ENCODE peak calls at places on chromosomes 4 and X, in five cellular contexts. U is IMR-90, B is neuronal stem cell, S is H9, P is H1. W is an unnamed sample. For H3K79me1, the result is how much of the 10 kb centered on the place peaks cover.

GRCh38 chrX:153598541-153599191 is at the start of gene CCNQ:
- DNase-seq in U (peak), B (no peak), S (peak), P (peak), W (peak)

GRCh38 chr4:101177146-101177545 is 170.2 kb downstream of the PPP3CA start:
- DNase-seq in U (no peak), B (no peak), S (no peak), P (no peak), W (no peak)

GRCh38 chr4:67320645-67321044 is 224.7 kb downstream of the CENPC start:
- DNase-seq in U (no peak), B (no peak), S (no peak), P (no peak), W (no peak)

GRCh38 chr4:102761902-102762301 is 1.1 kb upstream of the MANBA start:
- DNase-seq in U (no peak), B (no peak), S (no peak), P (no peak), W (no peak)

GRCh38 chr4:150828159-150828558 is 186.9 kb downstream of the LRBA start:
- DNase-seq in U (no peak), B (no peak), S (no peak), P (no peak), W (no peak)

GRCh38 chr4:140346136-140346535 is 27.3 kb upstream of the SCOC start:
- DNase-seq in U (no peak), B (no peak), S (no peak), P (no peak), W (no peak)

GRCh38 chr4:48244665-48245064 is 25.0 kb downstream of the TEC start:
- DNase-seq in U (no peak), B (no peak), S (no peak), P (no peak), W (no peak)

GRCh38 chr4:89298160-89298559 is 9.4 kb downstream of the GPRIN3 start:
- DNase-seq in U (no peak), B (no peak), S (no peak), P (no peak), W (no peak)

GRCh38 chrX:154748712-154749339 is 2.1 kb downstream of the GAB3 start:
- DNase-seq in U (peak), B (peak), S (no peak), P (no peak), W (peak)

GRCh38 chr4:118879409-118879808 is 9.2 kb upstream of the SYNPO2 start:
- DNase-seq in U (no peak), B (no peak), S (no peak), P (no peak), W (no peak)

GRCh38 chr4:85787133-85787532 is 312.2 kb downstream of the ARHGAP24 start:
- DNase-seq in U (peak), B (no peak), S (no peak), P (no peak), W (peak)

GRCh38 chr4:124713213-124713592 is 671 bp upstream of the ANKRD50 start:
- DNase-seq in U (peak), B (no peak), S (peak), P (peak), W (peak)

GRCh38 chr4:87313756-87314155 is 8.9 kb downstream of the HSD17B13 start:
- DNase-seq in U (no peak), B (no peak), S (no peak), P (no peak), W (no peak)

GRCh38 chr4:74237425-74237966 is 70.8 kb upstream of the EPGN start:
- DNase-seq in U (no peak), B (no peak), S (no peak), P (no peak), W (no peak)

GRCh38 chr4:173504181-173504503 is 25.9 kb downstream of the HAND2 start:
- DNase-seq in U (no peak), B (no peak), S (no peak), P (no peak), W (no peak)

GRCh38 chrX:5971300-5971699 is 257.4 kb downstream of the NLGN4X start:
- DNase-seq in U (no peak), B (no peak), S (no peak), P (no peak), W (no peak)

GRCh38 chrX:103400931-103401330 is 24.6 kb downstream of the BEX3 start:
- DNase-seq in U (no peak), B (no peak), S (no peak), P (no peak), W (no peak)

GRCh38 chrX:110851780-110852179 is 56.2 kb upstream of the CHRDL1 start:
- DNase-seq in U (peak), B (no peak), S (no peak), P (no peak), W (peak)

GRCh38 chr4:120830204-120830603 is 92.3 kb downstream of the PRDM5 start:
- DNase-seq in U (peak), B (no peak), S (no peak), P (no peak), W (no peak)

GRCh38 chr4:140069068-140069467 is 84.9 kb downstream of the MAML3 start:
- DNase-seq in U (peak), B (no peak), S (no peak), P (no peak), W (peak)

GRCh38 chrX:154732421-154733071 is 18.3 kb downstream of the GAB3 start:
- DNase-seq in U (peak), B (no peak), S (no peak), P (no peak), W (peak)

GRCh38 chr4:31104596-31104995 is 384.4 kb downstream of the PCDH7 start:
- DNase-seq in U (no peak), B (no peak), S (no peak), P (no peak), W (peak)

GRCh38 chr4:33060873-33061542 is 2340.8 kb downstream of the PCDH7 start:
- DNase-seq in U (peak), B (peak), S (peak), P (peak), W (peak)

GRCh38 chr4:3241905-3242304 is 7.1 kb upstream of the MSANTD1 start:
- DNase-seq in U (peak), B (no peak), S (no peak), P (no peak), W (peak)

GRCh38 chrX:133335027-133335426 is 80.3 kb downstream of the GPC4 start:
- DNase-seq in U (peak), B (no peak), S (no peak), P (no peak), W (peak)

GRCh38 chr4:27789768-27790167 is 929.1 kb downstream of the STIM2 start:
- DNase-seq in U (peak), B (no peak), S (no peak), P (no peak), W (peak)

GRCh38 chrX:45623266-45623665 is 422.6 kb upstream of the DIPK2B start:
- DNase-seq in U (peak), B (no peak), S (no peak), P (no peak), W (peak)

GRCh38 chrX:132716006-132716405 is 227.2 kb upstream of the MBNL3 start:
- DNase-seq in U (no peak), B (no peak), S (no peak), P (no peak), W (peak)

GRCh38 chrX:11478971-11479370 is 185.8 kb downstream of the AMELX start:
- DNase-seq in U (peak), B (no peak), S (no peak), P (no peak), W (peak)

GRCh38 chr4:186733778-186734177 is 10.1 kb upstream of the FAT1 start:
- DNase-seq in U (no peak), B (no peak), S (no peak), P (no peak), W (no peak)

GRCh38 chr4:3375688-3376087 is 66.1 kb upstream of the HGFAC start:
- DNase-seq in U (peak), B (no peak), S (no peak), P (no peak), W (peak)

GRCh38 chrX:136146614-136147319 is 566 bp upstream of the FHL1 start:
- DNase-seq in U (no peak), B (no peak), S (no peak), P (peak), W (peak)

GRCh38 chrX:118727686-118728339 is 407 bp downstream of the IL13RA1 start:
- DNase-seq in U (peak), B (no peak), S (no peak), P (no peak), W (peak)

GRCh38 chr4:164136181-164136616 is 617.7 kb upstream of the SMIM31 start:
- DNase-seq in U (peak), B (no peak), S (no peak), P (no peak), W (peak)

GRCh38 chr4:148017801-148018200 is 285.9 kb downstream of the ARHGAP10 start:
- DNase-seq in U (no peak), B (no peak), S (no peak), P (no peak), W (no peak)

GRCh38 chr4:148114436-148114835 is 327.8 kb downstream of the NR3C2 start:
- DNase-seq in U (no peak), B (no peak), S (no peak), P (no peak), W (no peak)

GRCh38 chr4:27057053-27057452 is 196.4 kb downstream of the STIM2 start:
- DNase-seq in U (no peak), B (no peak), S (no peak), P (no peak), W (no peak)

GRCh38 chr4:76892601-76893000 is 5.3 kb downstream of the SOWAHB start:
- DNase-seq in U (peak), B (no peak), S (no peak), P (no peak), W (no peak)
- H4K91ac ChIP-seq in U (no peak), B (no peak), S (no peak), P (no peak), W (no peak)

DNA sequence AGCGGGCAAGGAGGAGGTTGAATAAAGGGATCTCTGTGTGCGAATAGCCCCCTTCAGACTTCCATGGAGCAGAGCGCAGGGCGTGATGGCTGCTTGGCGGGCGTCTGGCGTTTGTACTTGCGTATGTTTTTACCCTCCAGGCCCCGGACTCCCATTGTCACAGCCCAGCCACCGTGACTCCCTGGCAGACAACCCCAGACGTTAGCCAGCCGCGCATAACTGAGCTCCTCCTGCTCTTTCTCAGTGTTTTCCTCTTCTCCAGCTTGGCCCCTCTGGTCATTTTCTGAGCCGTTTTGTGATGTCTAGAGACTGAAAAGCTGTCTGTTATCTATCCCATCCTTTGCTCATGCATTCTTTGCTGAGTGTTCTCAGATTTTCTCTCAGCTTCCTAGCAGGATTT is 54.3 kb downstream of the IGFBP7 start:
- DNase-seq in U (no peak), B (no peak), S (no peak), P (no peak), W (peak)
- H3K79me1 ChIP-seq in U (half or more), B (under half), S (under half), P (under half), W (under half)

DNA sequence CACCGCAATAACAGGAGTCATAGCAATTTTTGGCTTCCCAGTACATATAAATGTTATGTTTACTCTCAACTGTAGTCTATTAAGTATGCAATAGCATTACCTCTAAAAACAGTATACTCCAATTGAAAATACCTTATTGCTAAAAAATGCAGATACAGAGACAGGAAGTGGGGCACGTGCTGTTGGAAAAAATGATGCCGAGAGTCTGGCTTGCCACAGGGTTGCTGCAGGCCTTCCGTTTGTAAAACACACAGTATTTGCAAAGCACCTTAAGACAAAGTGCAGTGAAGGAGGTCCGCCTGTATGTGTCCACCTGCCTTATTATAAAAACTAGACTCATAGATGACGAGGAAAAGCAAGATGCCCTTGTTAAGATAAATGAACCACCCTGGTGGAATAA is 23.5 kb downstream of the CD99 start:
- DNase-seq in U (no peak), B (no peak), S (no peak), P (no peak), W (no peak)
- H4K91ac ChIP-seq in U (no peak), B (no peak), S (no peak), P (no peak), W (no peak)

DNA sequence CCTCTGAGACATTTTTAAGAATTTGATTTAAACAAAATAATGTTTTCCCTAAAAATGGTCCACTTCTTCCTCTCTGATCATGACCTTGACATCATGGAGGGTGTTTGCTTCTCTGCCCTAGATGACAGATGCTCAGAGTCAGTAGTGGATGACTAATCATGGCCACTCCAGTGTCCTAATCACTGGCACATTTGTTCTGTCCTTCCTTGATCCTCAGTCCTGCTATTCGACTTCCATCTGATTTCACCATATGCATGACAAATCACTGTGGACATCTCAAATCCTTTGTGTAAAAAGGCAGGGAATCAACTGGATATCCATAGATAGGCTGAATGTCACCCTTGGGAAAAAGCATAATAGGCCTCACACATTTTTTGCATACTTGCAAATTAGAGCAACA is 9.0 kb downstream of the CRMP1 start:
- DNase-seq in U (no peak), B (no peak), S (no peak), P (no peak), W (peak)
- H3K79me1 ChIP-seq in U (under half), B (under half), S (under half), P (under half), W (under half)